ENCODE peak calls at places on chromosomes 4 and X, in seven cellular contexts. One of them, this sample, is unnamed.

GRCh38 chr4:168508683-168509082 is 11.8 kb downstream of the PALLD start:
- DNase-seq in IMR-90: no peak
- DNase-seq in neuronal stem cell: no peak
- DNase-seq in H1: no peak
- DNase-seq in mesenchymal stem cell: no peak
- DNase-seq in H9: no peak
- DNase-seq in mesendoderm: no peak
- DNase-seq in this sample: no peak

GRCh38 chr4:36502350-36502749 is 220.9 kb downstream of the DTHD1 start:
- DNase-seq in H9: no peak
- DNase-seq in mesendoderm: no peak
- DNase-seq in H1: no peak
- DNase-seq in IMR-90: no peak
- DNase-seq in mesenchymal stem cell: no peak
- DNase-seq in neuronal stem cell: no peak
- DNase-seq in this sample: no peak

GRCh38 chr4:186820371-186820990 is 96.8 kb upstream of the FAT1 start:
- DNase-seq in neuronal stem cell: no peak
- DNase-seq in H1: no peak
- DNase-seq in mesenchymal stem cell: peak
- DNase-seq in H9: no peak
- DNase-seq in IMR-90: peak
- DNase-seq in mesendoderm: no peak
- DNase-seq in this sample: no peak

GRCh38 chr4:127575888-127576287 is 56.9 kb upstream of the INTU start:
- DNase-seq in IMR-90: no peak
- DNase-seq in H1: no peak
- DNase-seq in neuronal stem cell: no peak
- DNase-seq in H9: no peak
- DNase-seq in mesendoderm: no peak
- DNase-seq in mesenchymal stem cell: peak
- DNase-seq in this sample: no peak

GRCh38 chr4:126086041-126086440 is 771.3 kb downstream of the FAT4 start:
- DNase-seq in H1: no peak
- DNase-seq in neuronal stem cell: no peak
- DNase-seq in IMR-90: no peak
- DNase-seq in mesenchymal stem cell: no peak
- DNase-seq in mesendoderm: no peak
- DNase-seq in H9: no peak
- DNase-seq in this sample: no peak

GRCh38 chr4:75834772-75835154 is 67.5 kb downstream of the PPEF2 start:
- DNase-seq in IMR-90: no peak
- DNase-seq in H9: no peak
- DNase-seq in mesenchymal stem cell: no peak
- DNase-seq in mesendoderm: no peak
- DNase-seq in H1: no peak
- DNase-seq in neuronal stem cell: no peak
- DNase-seq in this sample: no peak

GRCh38 chrX:6021316-6022091 is 207.2 kb downstream of the NLGN4X start:
- DNase-seq in H1: peak
- DNase-seq in neuronal stem cell: peak
- DNase-seq in IMR-90: peak
- DNase-seq in H9: peak
- DNase-seq in mesendoderm: peak
- DNase-seq in mesenchymal stem cell: peak
- DNase-seq in this sample: peak

GRCh38 chr4:68373513-68373912 is 23.6 kb upstream of the YTHDC1 start:
- DNase-seq in H1: peak
- DNase-seq in H9: peak
- DNase-seq in IMR-90: peak
- DNase-seq in mesendoderm: peak
- DNase-seq in mesenchymal stem cell: no peak
- DNase-seq in neuronal stem cell: peak
- DNase-seq in this sample: peak

GRCh38 chr4:112214397-112215264 is 17.0 kb upstream of the AP1AR start:
- DNase-seq in mesenchymal stem cell: peak
- DNase-seq in H9: no peak
- DNase-seq in mesendoderm: no peak
- DNase-seq in H1: no peak
- DNase-seq in neuronal stem cell: no peak
- DNase-seq in IMR-90: peak
- DNase-seq in this sample: no peak

GRCh38 chrX:107849747-107850478 is 24.2 kb downstream of the MID2 start:
- DNase-seq in H1: no peak
- DNase-seq in H9: peak
- DNase-seq in neuronal stem cell: no peak
- DNase-seq in mesendoderm: peak
- DNase-seq in IMR-90: no peak
- DNase-seq in mesenchymal stem cell: peak
- DNase-seq in this sample: no peak

GRCh38 chrX:72392042-72392441 is 86.3 kb upstream of the CITED1 start:
- DNase-seq in H9: no peak
- DNase-seq in mesenchymal stem cell: no peak
- DNase-seq in IMR-90: no peak
- DNase-seq in mesendoderm: no peak
- DNase-seq in neuronal stem cell: no peak
- DNase-seq in H1: no peak
- DNase-seq in this sample: no peak

GRCh38 chr4:82754546-82755165 is 43.9 kb downstream of the SCD5 start:
- DNase-seq in IMR-90: no peak
- DNase-seq in mesendoderm: no peak
- DNase-seq in H9: no peak
- DNase-seq in neuronal stem cell: no peak
- DNase-seq in mesenchymal stem cell: no peak
- DNase-seq in H1: no peak
- DNase-seq in this sample: no peak

GRCh38 chrX:3384330-3384729 is 37.9 kb upstream of the MXRA5 start:
- DNase-seq in mesenchymal stem cell: no peak
- DNase-seq in IMR-90: no peak
- DNase-seq in mesendoderm: peak
- DNase-seq in H9: no peak
- DNase-seq in neuronal stem cell: no peak
- DNase-seq in H1: no peak
- DNase-seq in this sample: no peak

GRCh38 chr4:169045862-169046584 is 36.0 kb upstream of the CBR4 start:
- DNase-seq in IMR-90: no peak
- DNase-seq in H1: no peak
- DNase-seq in mesendoderm: peak
- DNase-seq in neuronal stem cell: no peak
- DNase-seq in H9: peak
- DNase-seq in mesenchymal stem cell: no peak
- DNase-seq in this sample: no peak

GRCh38 chr4:94757192-94758140 is at the start of gene BMPR1B:
- DNase-seq in mesenchymal stem cell: peak
- DNase-seq in H9: peak
- DNase-seq in H1: peak
- DNase-seq in IMR-90: peak
- DNase-seq in mesendoderm: peak
- DNase-seq in neuronal stem cell: peak
- DNase-seq in this sample: peak

GRCh38 chrX:130803537-130803936 is 99.5 kb downstream of the ENOX2 start:
- DNase-seq in neuronal stem cell: no peak
- DNase-seq in mesenchymal stem cell: no peak
- DNase-seq in mesendoderm: no peak
- DNase-seq in H9: no peak
- DNase-seq in IMR-90: no peak
- DNase-seq in H1: no peak
- DNase-seq in this sample: no peak

GRCh38 chr4:105963461-105964400 is 68.5 kb downstream of the NPNT start:
- DNase-seq in H9: no peak
- DNase-seq in IMR-90: no peak
- DNase-seq in H1: no peak
- DNase-seq in mesendoderm: no peak
- DNase-seq in mesenchymal stem cell: peak
- DNase-seq in neuronal stem cell: no peak
- DNase-seq in this sample: peak

GRCh38 chr4:95998311-95998710 is 158.4 kb downstream of the PDHA2 start:
- DNase-seq in mesendoderm: no peak
- DNase-seq in H1: no peak
- DNase-seq in IMR-90: no peak
- DNase-seq in neuronal stem cell: no peak
- DNase-seq in H9: no peak
- DNase-seq in mesenchymal stem cell: peak
- DNase-seq in this sample: no peak

DNA sequence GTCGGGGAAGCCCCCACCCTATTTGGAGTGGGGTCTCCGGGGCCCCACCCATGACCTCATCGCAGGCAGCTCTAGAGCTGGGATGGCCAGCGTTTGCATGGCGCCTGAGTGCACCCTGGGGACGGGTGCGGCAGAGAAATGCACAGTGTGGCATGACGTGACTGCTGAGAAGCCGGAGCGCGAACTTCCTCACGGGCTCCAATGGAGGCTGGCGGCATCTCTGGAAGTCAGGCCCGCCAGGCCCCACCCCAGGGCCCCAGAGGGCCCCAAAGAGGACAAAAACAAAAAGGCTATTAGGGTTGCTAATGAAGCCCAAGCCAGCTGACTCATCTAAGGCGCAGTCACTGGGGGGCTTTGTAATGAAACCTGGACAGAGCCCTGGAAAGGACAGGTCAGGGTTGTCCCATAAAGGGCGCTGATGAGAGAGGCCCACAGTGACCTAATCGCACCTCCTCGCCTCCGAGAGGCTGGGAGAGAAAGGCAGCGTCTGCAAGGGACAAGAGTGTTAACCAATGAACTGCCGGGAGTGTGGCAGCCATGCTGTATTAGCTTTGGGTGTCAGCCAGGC is 86.0 kb upstream of the C1QTNF7 start:
- DNase-seq in IMR-90: no peak
- DNase-seq in H1: no peak
- DNase-seq in mesenchymal stem cell: no peak
- DNase-seq in neuronal stem cell: no peak
- DNase-seq in H9: no peak
- DNase-seq in mesendoderm: no peak
- DNase-seq in this sample: no peak
- H3K27ac ChIP-seq in IMR-90: no peak
- H3K27ac ChIP-seq in H1: no peak
- H3K27ac ChIP-seq in mesenchymal stem cell: no peak
- H3K27ac ChIP-seq in neuronal stem cell: no peak
- H3K27ac ChIP-seq in H9: no peak
- H3K27ac ChIP-seq in mesendoderm: no peak
- H3K27ac ChIP-seq in this sample: peak

GRCh38 chr4:151359576-151359975 is 34.2 kb upstream of the SH3D19 start:
- DNase-seq in mesendoderm: no peak
- DNase-seq in H9: no peak
- DNase-seq in H1: no peak
- DNase-seq in mesenchymal stem cell: peak
- DNase-seq in neuronal stem cell: no peak
- DNase-seq in IMR-90: no peak
- DNase-seq in this sample: no peak

GRCh38 chr4:151361126-151361525 is 35.7 kb upstream of the SH3D19 start:
- DNase-seq in H1: no peak
- DNase-seq in mesenchymal stem cell: no peak
- DNase-seq in H9: no peak
- DNase-seq in mesendoderm: no peak
- DNase-seq in neuronal stem cell: no peak
- DNase-seq in IMR-90: no peak
- DNase-seq in this sample: no peak

GRCh38 chr4:151358266-151358665 is 32.9 kb upstream of the SH3D19 start:
- DNase-seq in H9: no peak
- DNase-seq in mesendoderm: no peak
- DNase-seq in H1: no peak
- DNase-seq in IMR-90: no peak
- DNase-seq in neuronal stem cell: no peak
- DNase-seq in mesenchymal stem cell: no peak
- DNase-seq in this sample: no peak

GRCh38 chr4:151362404-151363164 is 37.2 kb upstream of the SH3D19 start:
- DNase-seq in H1: peak
- DNase-seq in mesenchymal stem cell: peak
- DNase-seq in H9: peak
- DNase-seq in IMR-90: peak
- DNase-seq in mesendoderm: peak
- DNase-seq in neuronal stem cell: peak
- DNase-seq in this sample: peak

DNA sequence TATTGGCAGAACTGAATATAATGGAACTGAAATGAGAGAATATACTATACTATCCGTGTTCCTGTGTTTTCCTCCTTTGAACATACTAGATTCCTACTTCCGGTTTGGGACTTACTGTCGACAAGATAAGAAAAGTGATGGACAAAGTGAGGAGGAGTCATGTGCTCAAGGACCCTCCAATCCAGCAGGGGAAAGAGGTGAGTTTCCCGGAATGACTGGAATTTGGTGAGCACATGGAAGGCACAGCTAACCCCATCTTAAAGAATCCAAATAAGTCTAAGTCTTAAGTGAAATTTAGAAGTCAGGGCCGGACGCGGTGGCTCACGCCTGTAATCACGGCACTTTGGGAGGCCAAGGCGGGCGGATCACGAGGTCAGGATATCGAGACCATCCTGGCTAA is 36.6 kb upstream of the SH3D19 start:
- DNase-seq in mesendoderm: peak
- DNase-seq in mesenchymal stem cell: no peak
- DNase-seq in H1: no peak
- DNase-seq in IMR-90: no peak
- DNase-seq in neuronal stem cell: no peak
- DNase-seq in H9: no peak
- DNase-seq in this sample: no peak
- H2AK5ac ChIP-seq in mesendoderm: no peak
- H2AK5ac ChIP-seq in mesenchymal stem cell: no peak
- H2AK5ac ChIP-seq in H1: no peak
- H2AK5ac ChIP-seq in IMR-90: no peak
- H2AK5ac ChIP-seq in neuronal stem cell: no peak
- H2AK5ac ChIP-seq in H9: no peak
- H2AK5ac ChIP-seq in this sample: no peak

DNA sequence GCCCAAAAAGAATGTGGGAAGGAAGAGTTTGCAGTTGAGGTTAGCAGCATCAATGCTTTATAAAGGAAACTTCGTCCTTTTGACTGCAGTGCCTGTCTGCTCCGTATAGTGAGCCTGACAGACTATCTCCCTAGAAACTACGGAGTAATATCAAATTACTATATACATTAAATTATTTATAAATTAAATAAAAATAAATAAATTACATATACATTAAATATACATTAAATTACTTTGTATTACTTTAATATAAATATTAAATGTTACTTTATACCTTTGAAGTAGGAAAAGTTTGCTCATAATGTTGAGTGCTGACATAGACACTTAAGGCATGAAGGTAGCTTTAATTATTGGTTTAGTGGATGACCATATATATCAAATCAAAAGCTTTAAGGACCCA is 165.2 kb downstream of the IL15 start:
- DNase-seq in mesendoderm: no peak
- DNase-seq in H9: no peak
- DNase-seq in mesenchymal stem cell: no peak
- DNase-seq in H1: no peak
- DNase-seq in IMR-90: no peak
- DNase-seq in neuronal stem cell: no peak
- DNase-seq in this sample: no peak
- H3K27ac ChIP-seq in mesendoderm: no peak
- H3K27ac ChIP-seq in H9: no peak
- H3K27ac ChIP-seq in mesenchymal stem cell: peak
- H3K27ac ChIP-seq in H1: no peak
- H3K27ac ChIP-seq in IMR-90: no peak
- H3K27ac ChIP-seq in neuronal stem cell: no peak
- H3K27ac ChIP-seq in this sample: no peak

GRCh38 chr4:30808266-30808665 is 88.1 kb downstream of the PCDH7 start:
- DNase-seq in H9: no peak
- DNase-seq in neuronal stem cell: no peak
- DNase-seq in IMR-90: no peak
- DNase-seq in H1: no peak
- DNase-seq in mesenchymal stem cell: no peak
- DNase-seq in mesendoderm: no peak
- DNase-seq in this sample: no peak

GRCh38 chr4:30801876-30802275 is 81.7 kb downstream of the PCDH7 start:
- DNase-seq in neuronal stem cell: no peak
- DNase-seq in H1: no peak
- DNase-seq in H9: no peak
- DNase-seq in mesenchymal stem cell: no peak
- DNase-seq in IMR-90: no peak
- DNase-seq in mesendoderm: no peak
- DNase-seq in this sample: no peak

GRCh38 chr4:30802622-30803323 is 82.6 kb downstream of the PCDH7 start:
- DNase-seq in neuronal stem cell: no peak
- DNase-seq in H9: no peak
- DNase-seq in mesenchymal stem cell: no peak
- DNase-seq in mesendoderm: no peak
- DNase-seq in H1: no peak
- DNase-seq in IMR-90: peak
- DNase-seq in this sample: no peak
- H2AK5ac ChIP-seq in neuronal stem cell: no peak
- H2AK5ac ChIP-seq in H9: no peak
- H2AK5ac ChIP-seq in mesenchymal stem cell: no peak
- H2AK5ac ChIP-seq in mesendoderm: no peak
- H2AK5ac ChIP-seq in H1: no peak
- H2AK5ac ChIP-seq in IMR-90: no peak
- H2AK5ac ChIP-seq in this sample: no peak